ENCODE peak calls at places on chromosomes 12 and 14, in six cellular contexts. U, Y, Z, X, Q and G are unnamed samples.

GRCh38 chr14:20508367-20508766 is 3.0 kb downstream of the RNASE10 start:
- DNase-seq in U (no peak), Y (no peak), Q (no peak), X (no peak), Z (no peak), G (no peak)

GRCh38 chr12:133222211-133222610 is 13.5 kb downstream of the ANHX start:
- DNase-seq in Z (no peak), Q (no peak), Y (peak), U (no peak), X (no peak), G (no peak)

GRCh38 chr14:101187816-101188570 is 284.5 kb upstream of the RTL1 start:
- DNase-seq in Y (no peak), Z (peak), X (peak), U (no peak), Q (no peak), G (no peak)

GRCh38 chr14:87231336-87232026 is 761.5 kb downstream of the GALC start:
- DNase-seq in U (no peak), Z (no peak), Q (no peak), X (no peak), Y (no peak), G (no peak)

GRCh38 chr14:95317817-95318343 is 1.8 kb downstream of the CLMN start:
- DNase-seq in Y (no peak), Z (no peak), X (no peak), Q (no peak), U (no peak), G (no peak)

GRCh38 chr14:104939666-104940410 is 15.2 kb downstream of the PLD4 start:
- DNase-seq in X (no peak), Q (no peak), Y (peak), Z (no peak), U (no peak), G (peak)

GRCh38 chr14:68362841-68363240 is 430.0 kb downstream of the ZFP36L1 start:
- DNase-seq in X (no peak), Z (no peak), Q (no peak), U (no peak), Y (no peak), G (no peak)

GRCh38 chr14:100827751-100828447 is 2.0 kb downstream of the MEG3 start:
- DNase-seq in Y (no peak), X (no peak), Q (no peak), U (no peak), Z (no peak), G (no peak)

GRCh38 chr12:110556705-110557104 is 26.4 kb downstream of the PPTC7 start:
- DNase-seq in X (no peak), Q (no peak), U (no peak), Y (no peak), Z (no peak), G (no peak)

GRCh38 chr14:38824691-38825090 is 278.3 kb downstream of the SEC23A start:
- DNase-seq in U (no peak), Y (no peak), Z (no peak), Q (no peak), X (no peak), G (no peak)

GRCh38 chr12:62900686-62901272 is 34.2 kb downstream of the PPM1H start:
- DNase-seq in Z (no peak), U (no peak), Q (no peak), Y (no peak), X (no peak), G (no peak)

GRCh38 chr14:85483652-85484051 is 46.3 kb upstream of the FLRT2 start:
- DNase-seq in X (no peak), Q (no peak), Z (no peak), U (no peak), Y (no peak), G (no peak)

GRCh38 chr14:40164083-40164482 is 731.9 kb upstream of the FBXO33 start:
- DNase-seq in Y (no peak), Q (peak), X (no peak), U (no peak), Z (no peak), G (no peak)

GRCh38 chr12:8668441-8668840 is 5.8 kb upstream of the MFAP5 start:
- DNase-seq in X (peak), U (no peak), Q (no peak), Y (no peak), Z (no peak), G (no peak)

GRCh38 chr14:75294649-75295033 is 16.0 kb downstream of the FOS start:
- DNase-seq in X (no peak), Z (no peak), Q (peak), U (no peak), Y (no peak), G (no peak)

GRCh38 chr12:108484431-108484830 is 30.6 kb upstream of the FICD start:
- DNase-seq in U (no peak), X (no peak), Q (no peak), Z (no peak), Y (no peak), G (no peak)

GRCh38 chr14:55270832-55271571 is at the start of gene FBXO34:
- DNase-seq in X (peak), Q (peak), Y (peak), Z (peak), U (peak), G (peak)

GRCh38 chr12:53005215-53005985 is 856 bp upstream of the EIF4B start:
- DNase-seq in U (no peak), X (peak), Y (no peak), Z (no peak), Q (peak), G (peak)

GRCh38 chr14:80764921-80765507 is 176.5 kb downstream of the CEP128 start:
- DNase-seq in Y (no peak), Z (no peak), Q (no peak), U (no peak), X (no peak), G (no peak)

GRCh38 chr12:108833757-108834472 is 23.5 kb downstream of the SSH1 start:
- DNase-seq in Q (no peak), Z (no peak), Y (no peak), X (no peak), U (no peak), G (peak)

GRCh38 chr14:94738097-94738496 is 31.8 kb downstream of the GSC start:
- DNase-seq in U (no peak), Q (no peak), Z (no peak), X (no peak), Y (no peak), G (no peak)

GRCh38 chr14:63672417-63673180 is 30.9 kb upstream of the WDR89 start:
- DNase-seq in Y (no peak), U (no peak), Q (no peak), X (no peak), Z (no peak), G (no peak)

GRCh38 chr12:3672113-3672509 is 80.8 kb downstream of the CRACR2A start:
- DNase-seq in X (no peak), Q (no peak), Z (no peak), Y (no peak), U (no peak), G (no peak)

GRCh38 chr12:6535960-6536847 is 1.9 kb downstream of the GAPDH start:
- DNase-seq in X (no peak), Q (no peak), Z (no peak), Y (no peak), U (no peak), G (no peak)

GRCh38 chr14:96421236-96421635 is 29.3 kb downstream of the AK7 start:
- DNase-seq in Q (no peak), Z (no peak), Y (no peak), U (no peak), X (no peak), G (no peak)

GRCh38 chr14:62162998-62163589 is 400.9 kb downstream of the SNAPC1 start:
- DNase-seq in X (no peak), Z (peak), U (no peak), Y (no peak), Q (peak), G (no peak)

GRCh38 chr12:131057722-131058515 is 104.2 kb downstream of the ADGRD1 start:
- DNase-seq in Y (peak), X (no peak), Q (no peak), U (no peak), Z (no peak), G (peak)

GRCh38 chr12:30098677-30099076 is 314.9 kb upstream of the TMTC1 start:
- DNase-seq in U (no peak), Y (no peak), X (no peak), Q (peak), Z (no peak), G (no peak)

GRCh38 chr12:94297876-94298520 is 149.6 kb downstream of the PLXNC1 start:
- DNase-seq in Q (no peak), Y (no peak), Z (no peak), U (no peak), X (no peak), G (no peak)

GRCh38 chr12:45130881-45131281 is 80.0 kb upstream of the DBX2 start:
- DNase-seq in Z (peak), U (peak), Y (no peak), Q (peak), X (peak), G (peak)

GRCh38 chr14:74437654-74438053 is 11.6 kb upstream of the SYNDIG1L start:
- DNase-seq in Z (no peak), X (no peak), Q (peak), U (no peak), Y (no peak), G (no peak)

GRCh38 chr14:102078344-102078743 is 8.5 kb downstream of the HSP90AA1 start:
- DNase-seq in X (no peak), Y (no peak), Z (no peak), Q (no peak), U (no peak), G (peak)

GRCh38 chr12:53754633-53755261 is 3.0 kb upstream of the CISTR start:
- DNase-seq in Q (no peak), Y (no peak), Z (no peak), X (no peak), U (no peak), G (no peak)

GRCh38 chr14:87000071-87000470 is 992.9 kb downstream of the GALC start:
- DNase-seq in Y (no peak), Z (no peak), X (no peak), Q (peak), U (no peak), G (no peak)

GRCh38 chr12:38053655-38054464 is 262.7 kb upstream of the ALG10B start:
- DNase-seq in Q (no peak), U (no peak), Y (no peak), Z (no peak), X (no peak), G (no peak)

GRCh38 chr12:69440016-69440415 is 30.2 kb upstream of the FRS2 start:
- DNase-seq in U (no peak), X (no peak), Q (no peak), Z (no peak), Y (no peak), G (no peak)

GRCh38 chr12:69443916-69444315 is 26.3 kb upstream of the FRS2 start:
- DNase-seq in U (no peak), Y (no peak), X (no peak), Q (no peak), Z (no peak), G (no peak)

GRCh38 chr12:69438539-69438938 is 31.6 kb upstream of the FRS2 start:
- DNase-seq in X (no peak), Y (no peak), U (no peak), Z (no peak), Q (no peak), G (no peak)

GRCh38 chr12:69440886-69441285 is 29.3 kb upstream of the FRS2 start:
- DNase-seq in Z (no peak), Q (no peak), Y (no peak), X (no peak), U (no peak), G (no peak)

GRCh38 chr12:69442894-69443293 is 27.3 kb upstream of the FRS2 start:
- DNase-seq in U (no peak), X (no peak), Z (no peak), Y (no peak), Q (no peak), G (no peak)
- H3K27ac ChIP-seq in U (no peak), X (no peak), Z (no peak), Y (no peak), Q (no peak), G (no peak)

DNA sequence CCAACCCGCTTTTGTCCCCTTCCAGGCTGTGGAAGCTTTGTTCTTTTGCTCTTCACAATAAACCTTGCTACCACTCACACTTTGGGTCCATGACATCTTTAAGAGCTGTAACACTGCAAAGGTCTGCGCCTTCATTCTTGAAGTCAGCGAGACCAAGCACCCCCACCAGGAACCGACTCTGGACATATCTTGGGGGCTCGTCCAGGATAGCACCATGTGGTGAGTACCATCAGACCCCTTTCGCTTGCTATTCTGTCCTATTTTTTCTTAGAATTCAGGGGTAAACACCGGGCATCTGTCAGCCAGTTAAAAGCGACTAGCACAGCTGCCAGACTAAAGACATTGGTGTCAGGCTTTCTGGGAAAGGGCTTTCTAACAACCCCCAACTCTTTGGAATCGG is 137.6 kb upstream of the PPFIA2 start:
- DNase-seq in Q (peak), Z (peak), U (no peak), Y (no peak), X (no peak), G (no peak)
- H3K27ac ChIP-seq in Q (no peak), Z (no peak), U (no peak), Y (no peak), X (no peak), G (no peak)

DNA sequence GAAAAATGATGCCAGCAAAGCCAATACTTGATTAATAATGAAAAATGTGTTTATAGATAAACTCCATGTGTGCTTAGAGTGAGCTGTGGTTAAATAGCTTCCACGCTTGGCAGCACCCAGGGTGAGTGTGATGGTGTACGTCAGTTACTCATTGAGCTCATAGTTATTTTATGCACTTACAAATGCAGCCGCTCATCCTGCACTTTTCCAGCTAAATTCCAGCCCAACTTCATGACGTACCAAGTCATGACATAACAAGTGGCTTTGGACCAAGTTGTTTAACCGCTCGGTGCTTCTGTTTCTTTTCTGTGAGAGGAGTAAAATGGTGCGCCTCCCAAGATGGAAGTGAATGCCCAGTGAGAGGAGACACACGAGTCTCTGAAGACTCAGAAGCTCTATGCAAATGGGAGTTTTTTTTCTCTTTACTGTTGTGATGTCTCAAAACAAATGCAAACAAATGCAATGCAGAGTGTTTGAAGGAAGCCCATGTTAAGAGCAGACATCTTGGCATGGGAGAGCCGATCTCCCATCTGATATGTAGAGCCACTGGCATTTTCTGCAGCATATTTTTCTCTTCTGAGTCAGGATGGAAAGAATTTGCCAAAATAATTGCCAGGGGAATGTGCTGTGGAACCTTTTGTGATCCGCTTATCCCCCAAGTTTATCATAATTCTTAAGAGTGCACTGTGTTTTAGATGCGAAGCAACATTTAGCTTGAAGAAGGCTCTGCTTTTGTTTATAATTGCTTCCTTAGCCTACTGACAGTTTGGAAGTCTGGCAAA is 72.2 kb downstream of the FBXW8 start:
- DNase-seq in Y (peak), X (no peak), U (no peak), Z (no peak), Q (no peak), G (no peak)
- H3K27ac ChIP-seq in Y (peak), X (no peak), U (no peak), Z (no peak), Q (no peak), G (peak)

GRCh38 chr14:77036484-77037337 is 8.2 kb upstream of the IRF2BPL start:
- DNase-seq in Y (no peak), Z (no peak), X (no peak), Q (no peak), U (no peak), G (no peak)
- H3K27ac ChIP-seq in Y (peak), Z (peak), X (peak), Q (no peak), U (no peak), G (no peak)

DNA sequence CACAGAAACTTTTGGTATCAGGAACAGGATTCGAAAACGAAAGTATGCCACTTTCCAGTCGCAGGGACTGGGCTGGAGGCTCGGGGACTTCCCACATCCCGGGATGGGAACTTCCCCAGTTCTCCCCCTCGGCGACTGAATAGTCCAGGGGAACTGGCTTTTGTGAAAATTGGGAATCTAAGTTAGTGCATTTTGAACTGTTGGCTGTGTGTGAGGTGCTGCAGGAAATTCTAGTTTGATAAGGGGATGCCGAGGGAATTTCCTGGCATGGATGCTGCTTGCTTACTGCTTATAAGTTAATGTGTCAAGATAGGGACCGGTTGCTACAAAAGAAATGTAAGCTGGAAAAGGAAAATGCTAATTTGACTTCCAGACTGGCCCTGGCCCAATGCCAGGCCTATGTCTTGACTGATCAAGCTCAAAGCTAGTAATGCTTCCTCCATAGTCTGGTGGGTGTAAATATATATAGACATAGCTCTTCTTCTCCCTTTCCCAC is 73.4 kb upstream of the EIF5 start:
- DNase-seq in Y (peak), U (no peak), X (peak), Q (no peak), Z (no peak), G (peak)
- H3K27ac ChIP-seq in Y (peak), U (peak), X (peak), Q (no peak), Z (no peak), G (no peak)

GRCh38 chr14:33229269-33229924 is 290.7 kb downstream of the NPAS3 start:
- DNase-seq in Y (no peak), X (no peak), Q (no peak), Z (no peak), U (no peak), G (no peak)
- H3K27ac ChIP-seq in Y (no peak), X (no peak), Q (no peak), Z (no peak), U (no peak), G (no peak)

GRCh38 chr14:92563359-92563758 is 49.8 kb downstream of the RIN3 start:
- DNase-seq in Y (no peak), X (no peak), Z (no peak), U (no peak), Q (no peak), G (no peak)

GRCh38 chr14:92564361-92565039 is 50.9 kb downstream of the RIN3 start:
- DNase-seq in X (no peak), Z (no peak), Q (no peak), Y (no peak), U (no peak), G (no peak)

GRCh38 chr14:92565718-92566115 is 52.1 kb downstream of the RIN3 start:
- DNase-seq in U (no peak), Y (no peak), Q (no peak), X (no peak), Z (no peak), G (no peak)

GRCh38 chr14:92567173-92567725 is 53.7 kb downstream of the RIN3 start:
- DNase-seq in U (no peak), X (no peak), Z (no peak), Q (no peak), Y (no peak), G (no peak)

GRCh38 chr14:92565040-92565717 is 51.6 kb downstream of the RIN3 start:
- DNase-seq in Z (no peak), Y (no peak), Q (no peak), X (no peak), U (no peak), G (no peak)
- H3K27ac ChIP-seq in Z (no peak), Y (peak), Q (no peak), X (no peak), U (peak), G (peak)

GRCh38 chr12:47082283-47082962 is 2.7 kb upstream of the AMIGO2 start:
- DNase-seq in Z (no peak), U (no peak), Q (no peak), Y (no peak), X (no peak), G (no peak)

GRCh38 chr12:47084172-47084571 is 4.4 kb upstream of the AMIGO2 start:
- DNase-seq in Q (no peak), Y (no peak), Z (no peak), U (no peak), X (no peak), G (no peak)

GRCh38 chr12:47080725-47081502 is 1.2 kb upstream of the AMIGO2 start:
- DNase-seq in Y (peak), Q (peak), Z (no peak), U (no peak), X (peak), G (peak)

GRCh38 chr12:47085815-47086252 is 6.1 kb upstream of the AMIGO2 start:
- DNase-seq in Z (peak), Y (no peak), Q (no peak), U (no peak), X (no peak), G (no peak)

GRCh38 chr12:47082963-47083621 is 3.3 kb upstream of the AMIGO2 start:
- DNase-seq in U (no peak), Y (no peak), Z (no peak), Q (no peak), X (no peak), G (no peak)
- H3K27ac ChIP-seq in U (no peak), Y (peak), Z (no peak), Q (no peak), X (no peak), G (no peak)

DNA sequence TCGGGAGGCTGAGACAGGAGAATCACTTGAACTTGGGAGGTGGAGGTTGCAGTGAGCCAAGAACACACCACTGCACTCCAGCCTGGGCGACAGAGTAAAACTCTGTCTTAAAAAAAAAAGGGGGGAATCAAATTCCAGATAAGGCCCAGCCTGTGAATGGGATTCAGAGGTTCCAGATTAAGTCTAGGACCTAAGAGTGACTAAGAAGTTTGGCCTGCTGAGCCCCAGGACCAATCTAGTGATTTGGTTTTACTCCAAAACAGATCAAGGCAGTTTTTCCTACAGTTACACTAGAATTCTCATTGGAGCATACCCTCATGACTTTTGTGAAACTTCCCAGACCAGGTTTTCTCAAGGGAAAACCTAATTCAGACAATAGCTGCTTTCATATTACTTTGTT is 22.8 kb downstream of the EXOC5 start:
- DNase-seq in Z (no peak), Q (no peak), U (no peak), X (no peak), Y (no peak), G (no peak)
- H3K27ac ChIP-seq in Z (no peak), Q (no peak), U (no peak), X (no peak), Y (no peak), G (no peak)

GRCh38 chr12:12510141-12510540 is 52.5 kb downstream of the DUSP16 start:
- DNase-seq in U (no peak), Q (no peak), X (no peak), Z (no peak), Y (no peak), G (no peak)
- H3K27ac ChIP-seq in U (peak), Q (no peak), X (peak), Z (no peak), Y (no peak), G (no peak)